ENCODE peak calls at places on chromosomes 12 and 14, in seven cellular contexts. T, I, U, B, M, W and J are unnamed samples.

GRCh38 chr12:49637401-49637800 is 14.0 kb downstream of the PRPF40B start:
- DNase-seq in T (no peak), M (no peak), W (no peak), I (no peak), U (no peak), B (no peak), J (no peak)

GRCh38 chr14:91352696-91353692 is 64.6 kb downstream of the CCDC88C start:
- DNase-seq in B (no peak), W (no peak), T (no peak), U (no peak), I (no peak), M (no peak), J (no peak)

GRCh38 chr14:101032433-101032832 is 128.9 kb upstream of the RTL1 start:
- DNase-seq in W (no peak), U (no peak), B (no peak), I (no peak), T (no peak), M (no peak), J (no peak)

GRCh38 chr12:109731231-109731731 is 17.7 kb downstream of the FAM222A start:
- DNase-seq in T (no peak), U (no peak), I (no peak), W (no peak), B (no peak), M (no peak), J (no peak)

GRCh38 chr12:115185529-115185928 is 501.6 kb upstream of the TBX3 start:
- DNase-seq in T (no peak), U (no peak), W (no peak), M (no peak), I (no peak), B (no peak), J (no peak)

GRCh38 chr12:131101006-131101405 is 147.3 kb downstream of the ADGRD1 start:
- DNase-seq in W (no peak), B (no peak), U (no peak), I (no peak), M (no peak), T (no peak), J (no peak)

GRCh38 chr12:6345319-6346071 is 3.6 kb upstream of the TNFRSF1A start:
- DNase-seq in W (no peak), B (no peak), M (peak), U (peak), I (peak), T (peak), J (peak)

GRCh38 chr14:54881235-54881760 is 21.3 kb downstream of the GCH1 start:
- DNase-seq in T (peak), U (no peak), W (no peak), B (no peak), I (peak), M (no peak), J (no peak)

GRCh38 chr12:103632554-103633216 is 45.6 kb downstream of the STAB2 start:
- DNase-seq in W (no peak), T (peak), B (peak), I (no peak), M (peak), U (no peak), J (peak)

GRCh38 chr12:86660488-86661171 is 404.4 kb upstream of the MGAT4C start:
- DNase-seq in U (no peak), I (no peak), W (no peak), T (peak), B (no peak), M (no peak), J (no peak)

GRCh38 chr12:102816816-102817434 is 100.1 kb downstream of the PAH start:
- DNase-seq in M (peak), U (no peak), T (peak), B (peak), I (no peak), W (no peak), J (peak)

GRCh38 chr14:64611358-64612020 is 61.7 kb downstream of the PPP1R36 start:
- DNase-seq in T (no peak), U (peak), I (no peak), M (no peak), B (no peak), W (no peak), J (no peak)

GRCh38 chr12:104591272-104591940 is 134.7 kb downstream of the CHST11 start:
- DNase-seq in M (no peak), T (no peak), W (no peak), B (no peak), I (no peak), U (no peak), J (no peak)